ENCODE peak calls at places on chromosomes 13 and 19, in six cellular contexts. Y, B, L, F, N and O are unnamed samples.
A peak's percentile ranks its signal among the peaks of the same experiment; 100 is the strongest.

GRCh38 chr13:77180011-77180410 is 146.9 kb downstream of the MYCBP2 start:
- ATAC-seq in Y (no peak), F (no peak), L (no peak), N (no peak), B (no peak), O (no peak)

GRCh38 chr13:35475131-35475959 is 1.1 kb downstream of the MAB21L1 start:
- ATAC-seq in L (peak; percentile 46), Y (peak; percentile 52), B (no peak), F (no peak), N (peak; percentile 35), O (no peak)

GRCh38 chr13:79660361-79660760 is 179.4 kb downstream of the NDFIP2 start:
- ATAC-seq in B (no peak), N (no peak), Y (no peak), L (no peak), F (no peak), O (no peak)

GRCh38 chr13:28492527-28493367 is 2.2 kb downstream of the FLT1 start:
- ATAC-seq in L (no peak), Y (no peak), N (no peak), B (no peak), F (no peak), O (no peak)

GRCh38 chr19:21617740-21618339 is 112.4 kb downstream of the ZNF429 start:
- ATAC-seq in Y (no peak), N (no peak), L (no peak), F (no peak), B (no peak), O (no peak)

GRCh38 chr19:35757749-35758608 is at the start of gene PROSER3:
- ATAC-seq in F (peak; percentile 91), L (peak; percentile 86), B (peak; percentile 97), N (peak; percentile 93), Y (peak; percentile 86), O (peak; percentile 89)

GRCh38 chr19:35959968-35960320 is 23.8 kb downstream of the LRFN3 start:
- ATAC-seq in L (no peak), N (no peak), F (no peak), Y (no peak), B (no peak), O (no peak)

GRCh38 chr19:33386361-33386858 is 12.9 kb downstream of the CEBPG start:
- ATAC-seq in L (no peak), Y (no peak), N (no peak), B (no peak), F (no peak), O (no peak)

GRCh38 chr13:32947886-32948285 is 68.3 kb upstream of the KL start:
- ATAC-seq in N (no peak), F (no peak), Y (no peak), L (no peak), B (no peak), O (no peak)

GRCh38 chr19:4815426-4816387 is 15.8 kb downstream of the TICAM1 start:
- ATAC-seq in N (peak; percentile 91), B (peak; percentile 71), L (peak; percentile 77), Y (peak; percentile 94), F (peak; percentile 59), O (peak; percentile 90)

GRCh38 chr19:17136026-17136425 is 60.4 kb downstream of the MYO9B start:
- ATAC-seq in L (peak; percentile 4), N (no peak), Y (peak; percentile 16), F (peak; percentile 37), B (peak; percentile 7), O (no peak)

GRCh38 chr19:10766049-10766623 is 48.3 kb downstream of the DNM2 start:
- ATAC-seq in L (no peak), B (no peak), F (no peak), N (peak; percentile 13), Y (no peak), O (no peak)

DNA sequence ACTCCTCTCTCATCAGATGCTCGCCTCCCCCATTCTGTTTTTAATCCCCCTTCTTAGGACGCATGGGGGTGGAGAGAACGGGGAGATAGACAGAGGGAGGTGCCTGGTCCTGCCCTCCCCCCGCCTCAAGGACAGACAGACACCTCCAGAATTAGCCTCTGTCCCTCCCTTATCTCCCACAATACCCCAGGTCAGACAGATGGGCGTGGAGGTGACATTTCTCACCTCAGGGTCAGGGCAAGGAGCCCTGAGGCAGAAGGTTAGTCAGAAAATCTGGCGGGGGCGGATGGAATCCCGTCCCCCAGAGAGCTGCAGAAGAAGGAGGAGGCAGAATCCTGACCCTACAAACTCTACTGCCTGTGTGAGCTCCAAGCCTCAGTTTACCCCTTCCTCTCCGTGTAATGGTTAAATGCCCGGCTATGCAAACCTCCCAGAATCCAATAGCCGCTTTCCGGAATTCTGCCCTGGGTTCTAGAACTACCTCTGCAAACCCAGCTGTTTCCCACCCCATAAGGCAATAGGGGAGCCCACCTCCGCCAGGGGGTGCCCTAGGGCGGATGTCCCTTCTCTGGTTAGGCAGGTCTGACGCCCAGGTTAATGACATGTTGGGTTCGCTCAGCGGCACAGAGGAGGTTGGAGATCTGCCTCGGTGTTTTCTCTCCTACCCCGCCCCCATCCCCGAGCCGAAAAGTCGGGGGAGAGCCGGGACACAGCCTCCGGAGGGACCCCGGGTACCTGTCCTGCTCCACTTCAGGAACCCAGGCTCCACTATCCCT is 900 bp downstream of the PPP1R13L start:
- ATAC-seq in B (peak; percentile 31), F (peak; percentile 12), N (no peak), L (no peak), Y (peak; percentile 41), O (no peak)
- TF ChIP-seq POLR2A in B (no peak), F (no peak), N (no peak), L (no peak), Y (no peak), O (no peak)

GRCh38 chr19:6983448-6983847 is 37.8 kb downstream of the MBD3L2B start:
- ATAC-seq in L (no peak), F (no peak), B (no peak), Y (no peak), N (no peak), O (no peak)

GRCh38 chr19:6988257-6988656 is 33.0 kb downstream of the MBD3L2B start:
- ATAC-seq in L (no peak), Y (no peak), F (no peak), B (no peak), N (no peak), O (no peak)

GRCh38 chr19:6987850-6988249 is 33.4 kb downstream of the MBD3L2B start:
- ATAC-seq in B (no peak), F (no peak), Y (no peak), N (peak; percentile 71), L (no peak), O (no peak)
- TF ChIP-seq POLR2A in B (no peak), F (no peak), Y (no peak), N (no peak), L (no peak), O (no peak)

GRCh38 chr13:100532090-100532766 is 56.4 kb downstream of the GGACT start:
- ATAC-seq in L (no peak), B (no peak), N (no peak), Y (no peak), F (no peak), O (peak; percentile 7)

GRCh38 chr13:100534911-100535310 is 53.7 kb downstream of the GGACT start:
- ATAC-seq in F (no peak), Y (no peak), L (no peak), N (no peak), B (no peak), O (no peak)

GRCh38 chr13:100532836-100533435 is 55.7 kb downstream of the GGACT start:
- ATAC-seq in Y (no peak), B (no peak), F (no peak), L (no peak), N (no peak), O (no peak)

GRCh38 chr13:100534147-100534818 is 54.3 kb downstream of the GGACT start:
- ATAC-seq in Y (no peak), L (no peak), N (no peak), B (no peak), F (no peak), O (no peak)

GRCh38 chr13:100533588-100534041 is 55.0 kb downstream of the GGACT start:
- ATAC-seq in N (no peak), F (no peak), L (no peak), B (no peak), Y (no peak), O (no peak)
- TF ChIP-seq POLR2A in N (no peak), F (no peak), L (no peak), B (no peak), Y (no peak), O (no peak)

DNA sequence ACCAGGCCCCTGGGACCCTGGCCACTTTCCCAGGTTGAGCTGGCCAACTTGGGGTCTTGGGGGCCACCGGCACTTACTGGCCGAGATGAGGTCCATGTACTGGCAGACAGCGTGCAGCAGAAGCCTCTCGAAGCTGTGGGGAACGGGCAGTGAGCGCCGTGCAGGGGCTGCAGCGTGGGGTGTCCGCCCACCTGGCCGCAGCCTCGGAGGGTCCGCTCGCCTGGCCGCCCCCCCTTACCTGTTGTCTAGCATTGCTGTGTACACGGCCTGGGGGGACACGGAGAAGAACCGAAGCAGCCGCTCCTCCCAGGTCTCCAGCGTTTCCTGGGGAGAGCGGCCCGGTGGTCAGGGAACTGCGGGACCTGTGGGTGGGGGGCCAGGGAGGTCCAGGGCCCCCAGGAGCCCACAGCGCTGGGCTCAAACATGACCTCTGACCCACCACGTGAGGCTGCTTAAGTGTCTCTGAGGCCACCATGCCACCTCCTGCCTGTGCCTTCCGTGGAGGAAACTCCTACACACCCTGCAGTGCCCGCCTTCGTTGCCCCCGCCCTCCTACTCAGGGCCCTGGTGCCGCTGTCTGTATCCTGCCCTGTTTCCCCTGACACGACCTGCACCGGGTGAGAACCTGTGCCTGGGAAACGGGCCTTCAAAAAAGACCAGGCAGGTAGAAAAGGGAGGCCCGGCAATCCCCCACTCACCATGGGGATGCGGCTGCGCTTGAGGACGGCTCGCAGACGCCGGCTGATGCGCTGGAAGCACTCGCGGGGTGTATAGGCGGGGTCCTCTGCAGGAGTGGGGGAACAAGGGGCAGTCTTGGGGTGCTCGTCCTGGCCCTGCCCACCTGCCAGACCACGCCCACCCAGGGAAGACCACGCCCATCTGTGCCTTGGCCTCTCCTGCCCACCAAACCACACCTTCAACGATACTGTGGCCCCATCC is 6.3 kb downstream of the RNU6-9 start:
- ATAC-seq in B (peak; percentile 37), Y (no peak), L (peak; percentile 7), F (peak; percentile 4), N (no peak), O (no peak)
- TF ChIP-seq POLR2A in B (no peak), Y (no peak), L (no peak), F (no peak), N (no peak), O (no peak)

GRCh38 chr19:47663911-47664771 is 49.1 kb upstream of the EHD2 start:
- ATAC-seq in N (peak; percentile 88), F (peak; percentile 55), L (peak; percentile 80), Y (peak; percentile 85), B (no peak), O (peak; percentile 90)
- TF ChIP-seq POLR2A in N (peak; percentile 48), F (no peak), L (no peak), Y (no peak), B (no peak), O (no peak)

DNA sequence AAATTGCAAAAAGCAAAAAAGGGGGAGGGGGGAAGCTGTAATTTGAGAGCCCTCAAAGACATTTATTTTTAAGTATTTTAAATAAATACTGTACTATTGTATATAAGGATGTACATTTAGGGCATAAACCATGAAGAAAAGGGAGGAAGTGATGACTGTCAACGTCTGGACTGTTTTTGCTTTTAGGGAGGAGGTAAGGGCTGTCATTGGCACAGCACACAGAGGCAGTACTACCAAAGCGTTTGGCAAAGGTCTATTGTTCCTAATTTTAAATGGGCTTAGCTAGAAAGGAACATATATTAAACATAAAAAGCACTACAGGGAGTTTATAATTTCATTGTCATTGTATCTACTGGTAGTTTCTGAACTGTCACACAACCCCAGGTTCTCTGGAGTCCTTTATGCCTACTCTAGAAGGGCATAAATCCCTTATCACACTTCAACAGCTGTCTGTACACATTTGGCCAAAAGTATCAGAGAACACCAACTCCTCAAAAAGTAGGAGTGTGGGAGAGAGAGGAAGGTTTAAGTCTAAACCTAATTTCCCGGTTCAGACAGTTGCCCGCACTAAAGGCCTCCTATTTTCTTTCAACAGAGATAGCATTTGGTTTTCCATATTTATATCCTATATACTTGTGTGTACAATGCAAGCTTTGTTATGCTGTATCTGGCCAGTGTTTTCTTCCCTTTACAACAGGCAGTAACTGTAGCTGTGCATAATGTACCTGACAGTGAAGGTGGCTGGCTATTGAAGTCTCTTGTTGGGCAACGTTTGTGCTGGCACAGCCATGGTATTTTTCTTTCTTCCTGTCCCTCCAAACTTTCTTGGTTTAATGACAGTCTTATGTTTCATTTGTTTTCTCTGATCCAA is 406.2 kb downstream of the KLF5 start:
- ATAC-seq in N (no peak), B (peak; percentile 68), L (no peak), F (peak; percentile 19), Y (no peak), O (no peak)
- TF ChIP-seq POLR2A in N (no peak), B (no peak), L (no peak), F (no peak), Y (no peak), O (no peak)